ENCODE peak calls at places on chromosomes 11 and 22, in seven cellular contexts. Q is left ventricle myocardium inferior, D is psoas muscle, V is heart right ventricle, S is thoracic aorta, M is Panc1, R is Peyer's patch. Y is an unnamed sample.

GRCh38 chr11:12994476-12994875 is 14.6 kb upstream of the RASSF10 start:
- DNase-seq in Q (no peak), D (no peak), V (no peak), S (no peak), M (no peak), R (no peak), Y (no peak)

GRCh38 chr22:48244388-48245118 is 1482.1 kb downstream of the TBC1D22A start:
- DNase-seq in Q (no peak), D (no peak), V (no peak), S (no peak), M (no peak), R (no peak), Y (no peak)

GRCh38 chr11:44577231-44577834 is 11.9 kb downstream of the CD82 start:
- DNase-seq in Q (no peak), D (no peak), V (no peak), S (no peak), M (no peak), R (no peak), Y (no peak)

GRCh38 chr11:87917111-87917510 is 258.1 kb downstream of the RAB38 start:
- DNase-seq in Q (no peak), D (no peak), V (no peak), S (no peak), M (no peak), R (no peak), Y (no peak)

GRCh38 chr11:119530503-119530902 is 107.5 kb upstream of the THY1 start:
- DNase-seq in Q (no peak), D (no peak), V (no peak), S (no peak), M (no peak), R (no peak), Y (no peak)

GRCh38 chr11:117345039-117345438 is 17.4 kb downstream of the CEP164 start:
- DNase-seq in Q (no peak), D (no peak), V (no peak), S (no peak), M (no peak), R (no peak), Y (no peak)

GRCh38 chr11:1749020-1749758 is 1.2 kb downstream of the IFITM10 start:
- DNase-seq in Q (no peak), D (no peak), V (peak), S (no peak), M (no peak), R (no peak), Y (no peak)

GRCh38 chr11:115256326-115257197 is 247.7 kb downstream of the CADM1 start:
- DNase-seq in Q (no peak), D (no peak), V (no peak), S (no peak), M (no peak), R (peak), Y (no peak)

GRCh38 chr11:116636341-116636968 is 136.3 kb downstream of the BUD13 start:
- DNase-seq in Q (no peak), D (no peak), V (no peak), S (no peak), M (no peak), R (no peak), Y (no peak)

GRCh38 chr11:103587951-103588788 is 448.3 kb upstream of the DDI1 start:
- DNase-seq in Q (no peak), D (no peak), V (no peak), S (no peak), M (no peak), R (no peak), Y (no peak)

GRCh38 chr11:14578551-14578956 is 58.4 kb upstream of the PSMA1 start:
- DNase-seq in Q (no peak), D (no peak), V (no peak), S (no peak), M (no peak), R (peak), Y (no peak)

GRCh38 chr22:39967996-39968968 is 8.1 kb downstream of the TMA7B start:
- DNase-seq in Q (peak), D (no peak), V (peak), S (no peak), M (no peak), R (no peak), Y (peak)

GRCh38 chr11:14499178-14499559 is 442 bp downstream of the COPB1 start:
- DNase-seq in Q (peak), D (no peak), V (no peak), S (no peak), M (no peak), R (peak), Y (peak)

GRCh38 chr22:27998511-27999410 is 79.7 kb upstream of the PITPNB start:
- DNase-seq in Q (peak), D (no peak), V (no peak), S (no peak), M (no peak), R (no peak), Y (no peak)

GRCh38 chr11:33687733-33688479 is 12.7 kb downstream of the C11orf91 start:
- DNase-seq in Q (no peak), D (no peak), V (no peak), S (no peak), M (no peak), R (no peak), Y (no peak)

GRCh38 chr22:33402325-33402724 is 344.1 kb upstream of the SYN3 start:
- DNase-seq in Q (no peak), D (no peak), V (no peak), S (no peak), M (no peak), R (no peak), Y (no peak)

GRCh38 chr11:107123022-107123421 is 104.7 kb upstream of the GUCY1A2 start:
- DNase-seq in Q (no peak), D (no peak), V (no peak), S (no peak), M (no peak), R (no peak), Y (no peak)

GRCh38 chr11:119416606-119417580 is 6.1 kb downstream of the THY1 start:
- DNase-seq in Q (no peak), D (no peak), V (no peak), S (no peak), M (no peak), R (no peak), Y (no peak)

DNA sequence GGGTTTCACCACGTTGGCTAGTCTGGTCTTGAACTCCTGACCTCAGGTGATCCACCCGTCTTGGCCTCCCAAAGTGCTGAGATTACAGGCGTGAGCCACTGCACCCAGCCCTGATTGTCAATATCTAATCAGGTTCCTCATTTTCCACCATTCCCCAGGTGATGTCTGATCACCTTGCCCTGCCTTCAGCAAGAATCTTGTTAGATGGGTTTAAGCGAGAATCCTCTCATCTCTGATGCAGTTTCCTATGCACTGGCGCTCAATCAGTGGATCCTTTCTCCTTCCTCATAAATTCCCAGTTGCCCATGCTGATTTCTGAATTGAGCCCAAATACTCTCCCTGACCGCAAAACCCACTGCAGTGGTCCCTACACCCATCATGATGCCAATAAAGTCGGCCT is 664 bp upstream of the ZC3H7B start:
- DNase-seq in Q (no peak), D (no peak), V (no peak), S (no peak), M (no peak), R (no peak), Y (no peak)
- H3K4me3 ChIP-seq in Q (peak), D (peak), V (peak), S (peak), M (peak), R (peak), Y (peak)

DNA sequence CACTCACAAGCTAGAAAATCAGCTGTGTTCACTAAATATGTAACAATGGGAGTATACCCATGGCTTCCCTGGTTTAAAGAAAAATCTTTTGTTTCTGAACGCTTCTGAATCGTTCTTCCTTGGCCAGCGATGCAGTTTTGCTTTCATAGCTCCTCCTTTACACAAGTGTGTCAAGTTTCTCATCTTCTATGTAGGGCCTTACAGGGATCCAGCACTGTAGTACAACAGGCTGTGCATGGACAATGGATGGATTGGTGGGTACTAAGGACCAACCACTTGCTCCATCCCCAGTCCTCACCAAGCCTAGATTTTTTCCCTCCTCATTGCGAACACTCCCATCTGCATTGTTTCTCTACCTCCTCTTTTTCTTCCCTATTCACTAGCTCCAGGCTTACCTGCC is 24.3 kb upstream of the POU2AF2 start:
- DNase-seq in Q (no peak), D (no peak), V (no peak), S (no peak), M (no peak), R (no peak), Y (no peak)
- H3K27ac ChIP-seq in Q (no peak), D (no peak), V (no peak), S (no peak), M (no peak), R (no peak), Y (no peak)

GRCh38 chr11:66559862-66560676 is 8.3 kb downstream of the CTSF start:
- DNase-seq in Q (no peak), D (no peak), V (no peak), S (no peak), M (no peak), R (no peak), Y (no peak)

GRCh38 chr11:66561178-66561974 is 7.0 kb downstream of the CTSF start:
- DNase-seq in Q (no peak), D (no peak), V (no peak), S (no peak), M (no peak), R (no peak), Y (no peak)

GRCh38 chr11:66561975-66562248 is 6.5 kb downstream of the CTSF start:
- DNase-seq in Q (no peak), D (no peak), V (no peak), S (no peak), M (no peak), R (no peak), Y (no peak)

GRCh38 chr11:66557733-66558326 is 10.6 kb downstream of the CTSF start:
- DNase-seq in Q (no peak), D (no peak), V (no peak), S (no peak), M (no peak), R (no peak), Y (no peak)

GRCh38 chr11:66559141-66559861 is 9.1 kb downstream of the CTSF start:
- DNase-seq in Q (peak), D (peak), V (peak), S (no peak), M (no peak), R (no peak), Y (no peak)
- H3K4me3 ChIP-seq in Q (peak), D (peak), V (no peak), S (peak), M (no peak), R (peak), Y (no peak)

GRCh38 chr22:19890502-19891349 is 36.1 kb upstream of the GNB1L start:
- DNase-seq in Q (no peak), D (no peak), V (no peak), S (no peak), M (no peak), R (no peak), Y (no peak)

GRCh38 chr22:19892249-19892879 is 37.7 kb upstream of the GNB1L start:
- DNase-seq in Q (no peak), D (no peak), V (no peak), S (no peak), M (no peak), R (peak), Y (no peak)

GRCh38 chr22:19888131-19888746 is 33.6 kb upstream of the GNB1L start:
- DNase-seq in Q (peak), D (peak), V (no peak), S (no peak), M (no peak), R (no peak), Y (peak)

GRCh38 chr22:19891350-19892248 is 36.9 kb upstream of the GNB1L start:
- DNase-seq in Q (no peak), D (no peak), V (no peak), S (no peak), M (no peak), R (peak), Y (no peak)

GRCh38 chr22:19889951-19890350 is 35.3 kb upstream of the GNB1L start:
- DNase-seq in Q (no peak), D (peak), V (no peak), S (no peak), M (no peak), R (no peak), Y (no peak)
- H3K27ac ChIP-seq in Q (no peak), D (no peak), V (no peak), S (no peak), M (peak), R (no peak), Y (no peak)

GRCh38 chr11:67563354-67564114 is 20.1 kb upstream of the GSTP1 start:
- DNase-seq in Q (peak), D (peak), V (peak), S (peak), M (peak), R (no peak), Y (peak)

GRCh38 chr11:67562951-67563350 is 20.7 kb upstream of the GSTP1 start:
- DNase-seq in Q (no peak), D (no peak), V (no peak), S (no peak), M (no peak), R (no peak), Y (no peak)

GRCh38 chr11:67561971-67562560 is 21.5 kb upstream of the GSTP1 start:
- DNase-seq in Q (no peak), D (no peak), V (no peak), S (no peak), M (no peak), R (no peak), Y (no peak)

GRCh38 chr11:67564230-67564629 is 19.4 kb upstream of the GSTP1 start:
- DNase-seq in Q (no peak), D (no peak), V (no peak), S (no peak), M (no peak), R (no peak), Y (no peak)
- H3K4me3 ChIP-seq in Q (no peak), D (peak), V (no peak), S (no peak), M (no peak), R (no peak), Y (no peak)

GRCh38 chr11:16840951-16841350 is 102.5 kb downstream of the C11orf58 start:
- DNase-seq in Q (no peak), D (no peak), V (no peak), S (no peak), M (no peak), R (no peak), Y (no peak)

GRCh38 chr11:16839821-16840220 is 101.4 kb downstream of the C11orf58 start:
- DNase-seq in Q (no peak), D (no peak), V (no peak), S (no peak), M (no peak), R (no peak), Y (no peak)

GRCh38 chr11:16841481-16841880 is 103.0 kb downstream of the C11orf58 start:
- DNase-seq in Q (no peak), D (no peak), V (no peak), S (no peak), M (no peak), R (no peak), Y (no peak)

GRCh38 chr11:16843307-16843706 is 104.9 kb downstream of the C11orf58 start:
- DNase-seq in Q (no peak), D (no peak), V (no peak), S (no peak), M (no peak), R (no peak), Y (no peak)

DNA sequence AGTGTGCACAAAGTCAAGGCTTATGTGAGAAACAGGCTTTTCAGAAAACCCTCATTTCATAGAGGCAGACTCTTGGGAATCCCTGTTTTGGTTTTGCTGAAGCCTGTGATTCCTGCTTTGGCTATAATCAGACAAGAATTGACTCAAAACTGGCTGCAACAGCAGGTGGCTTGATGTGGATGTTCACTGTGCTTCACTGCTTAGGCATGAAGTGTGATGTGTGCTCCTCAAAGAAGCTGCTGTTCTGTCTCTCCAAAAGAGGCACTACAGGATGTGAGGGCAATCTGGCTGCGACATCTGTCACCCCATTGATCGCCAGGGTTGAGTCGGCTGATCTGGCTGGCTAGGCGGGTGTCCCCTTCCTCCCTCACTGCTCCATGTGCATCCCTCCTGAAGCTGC is 103.5 kb downstream of the C11orf58 start:
- DNase-seq in Q (no peak), D (no peak), V (no peak), S (no peak), M (no peak), R (no peak), Y (no peak)
- H3K27ac ChIP-seq in Q (no peak), D (no peak), V (no peak), S (no peak), M (no peak), R (no peak), Y (no peak)

DNA sequence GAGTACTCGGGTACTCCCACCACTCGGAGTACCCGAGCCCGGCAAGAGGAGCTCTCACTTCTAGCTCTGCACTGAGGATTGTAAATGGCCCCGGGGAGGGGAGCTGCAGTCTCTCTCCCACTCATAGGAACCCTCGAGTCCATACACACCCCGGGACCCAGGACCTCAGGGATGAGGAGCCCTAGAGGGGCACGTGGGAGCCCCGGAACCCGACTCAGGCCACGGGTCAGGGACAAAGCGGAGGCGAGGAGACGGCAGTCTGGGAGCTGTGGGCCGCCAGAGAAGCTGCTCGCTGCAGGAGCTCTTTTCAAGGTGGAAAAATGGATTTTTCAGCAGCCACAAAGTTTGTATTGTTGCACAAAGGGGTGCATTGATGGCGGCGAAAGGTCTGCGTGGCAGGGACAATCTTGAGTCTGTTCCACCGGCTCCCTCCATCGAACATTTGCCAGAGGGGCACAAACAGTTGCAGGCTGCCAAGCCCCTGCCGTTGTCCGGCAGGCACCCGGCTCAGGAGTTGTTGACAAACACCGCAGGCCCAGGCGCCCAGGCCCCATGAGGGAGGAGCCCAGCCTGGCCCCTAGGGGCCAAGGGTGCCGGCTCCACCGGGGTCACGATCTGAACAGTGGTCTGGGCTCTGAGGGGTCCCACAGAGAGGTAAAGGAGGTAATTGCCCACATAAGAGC is 5.7 kb upstream of the FLI1 start:
- DNase-seq in Q (no peak), D (no peak), V (no peak), S (no peak), M (no peak), R (no peak), Y (no peak)
- H3K4me3 ChIP-seq in Q (no peak), D (no peak), V (no peak), S (no peak), M (no peak), R (no peak), Y (no peak)